ENCODE peak calls at places on chromosomes 13 and 19, in seven cellular contexts. One of them, this sample, is unnamed.

GRCh38 chr13:32496574-32497160 is 41.9 kb downstream of the N4BP2L2 start:
- DNase-seq in T-helper 2 cell: no peak
- DNase-seq in NCI-H1105 treated with DMSO at 0.1 percent for 48 hours: no peak
- DNase-seq in fibroblast of pulmonary artery: no peak
- DNase-seq in stimulated activated CD4-positive, alpha-beta T cell treated with anti-CD3 and anti-CD28 coated beads, Interleukin-1b, Interleukin-23, amount 100 ng/mL, for 4 hours: no peak
- DNase-seq in fibroblast of the conjunctiva: no peak
- DNase-seq in midbrain: no peak
- DNase-seq in this sample: no peak

GRCh38 chr19:11191273-11191755 is 6.0 kb downstream of the KANK2 start:
- DNase-seq in T-helper 2 cell: no peak
- DNase-seq in NCI-H1105 treated with DMSO at 0.1 percent for 48 hours: no peak
- DNase-seq in fibroblast of pulmonary artery: peak
- DNase-seq in stimulated activated CD4-positive, alpha-beta T cell treated with anti-CD3 and anti-CD28 coated beads, Interleukin-1b, Interleukin-23, amount 100 ng/mL, for 4 hours: no peak
- DNase-seq in fibroblast of the conjunctiva: peak
- DNase-seq in midbrain: no peak
- DNase-seq in this sample: no peak

GRCh38 chr13:113665582-113666323 is 1.3 kb upstream of the GRK1 start:
- DNase-seq in T-helper 2 cell: no peak
- DNase-seq in NCI-H1105 treated with DMSO at 0.1 percent for 48 hours: no peak
- DNase-seq in fibroblast of pulmonary artery: no peak
- DNase-seq in stimulated activated CD4-positive, alpha-beta T cell treated with anti-CD3 and anti-CD28 coated beads, Interleukin-1b, Interleukin-23, amount 100 ng/mL, for 4 hours: no peak
- DNase-seq in fibroblast of the conjunctiva: no peak
- DNase-seq in midbrain: no peak
- DNase-seq in this sample: no peak

GRCh38 chr13:90201676-90202425 is 1145.6 kb upstream of the MIR17HG start:
- DNase-seq in T-helper 2 cell: no peak
- DNase-seq in NCI-H1105 treated with DMSO at 0.1 percent for 48 hours: no peak
- DNase-seq in fibroblast of pulmonary artery: peak
- DNase-seq in stimulated activated CD4-positive, alpha-beta T cell treated with anti-CD3 and anti-CD28 coated beads, Interleukin-1b, Interleukin-23, amount 100 ng/mL, for 4 hours: no peak
- DNase-seq in fibroblast of the conjunctiva: no peak
- DNase-seq in midbrain: no peak
- DNase-seq in this sample: no peak

GRCh38 chr19:55146078-55146647 is 2.8 kb downstream of the TNNT1 start:
- DNase-seq in T-helper 2 cell: no peak
- DNase-seq in NCI-H1105 treated with DMSO at 0.1 percent for 48 hours: peak
- DNase-seq in fibroblast of pulmonary artery: peak
- DNase-seq in stimulated activated CD4-positive, alpha-beta T cell treated with anti-CD3 and anti-CD28 coated beads, Interleukin-1b, Interleukin-23, amount 100 ng/mL, for 4 hours: no peak
- DNase-seq in fibroblast of the conjunctiva: no peak
- DNase-seq in midbrain: no peak
- DNase-seq in this sample: no peak

GRCh38 chr19:34136127-34136526 is 36.2 kb upstream of the LSM14A start:
- DNase-seq in T-helper 2 cell: no peak
- DNase-seq in NCI-H1105 treated with DMSO at 0.1 percent for 48 hours: no peak
- DNase-seq in fibroblast of pulmonary artery: no peak
- DNase-seq in stimulated activated CD4-positive, alpha-beta T cell treated with anti-CD3 and anti-CD28 coated beads, Interleukin-1b, Interleukin-23, amount 100 ng/mL, for 4 hours: no peak
- DNase-seq in fibroblast of the conjunctiva: no peak
- DNase-seq in midbrain: no peak
- DNase-seq in this sample: no peak

GRCh38 chr13:36998624-36999041 is 507 bp downstream of the ALG5 start:
- DNase-seq in T-helper 2 cell: peak
- DNase-seq in NCI-H1105 treated with DMSO at 0.1 percent for 48 hours: no peak
- DNase-seq in fibroblast of pulmonary artery: no peak
- DNase-seq in stimulated activated CD4-positive, alpha-beta T cell treated with anti-CD3 and anti-CD28 coated beads, Interleukin-1b, Interleukin-23, amount 100 ng/mL, for 4 hours: peak
- DNase-seq in fibroblast of the conjunctiva: no peak
- DNase-seq in midbrain: no peak
- DNase-seq in this sample: no peak

GRCh38 chr19:45762870-45763631 is 6.0 kb downstream of the SIX5 start:
- DNase-seq in T-helper 2 cell: no peak
- DNase-seq in NCI-H1105 treated with DMSO at 0.1 percent for 48 hours: no peak
- DNase-seq in fibroblast of pulmonary artery: no peak
- DNase-seq in stimulated activated CD4-positive, alpha-beta T cell treated with anti-CD3 and anti-CD28 coated beads, Interleukin-1b, Interleukin-23, amount 100 ng/mL, for 4 hours: no peak
- DNase-seq in fibroblast of the conjunctiva: no peak
- DNase-seq in midbrain: no peak
- DNase-seq in this sample: no peak

GRCh38 chr13:46603165-46603603 is 50.2 kb downstream of the LRCH1 start:
- DNase-seq in T-helper 2 cell: no peak
- DNase-seq in NCI-H1105 treated with DMSO at 0.1 percent for 48 hours: no peak
- DNase-seq in fibroblast of pulmonary artery: peak
- DNase-seq in stimulated activated CD4-positive, alpha-beta T cell treated with anti-CD3 and anti-CD28 coated beads, Interleukin-1b, Interleukin-23, amount 100 ng/mL, for 4 hours: no peak
- DNase-seq in fibroblast of the conjunctiva: no peak
- DNase-seq in midbrain: no peak
- DNase-seq in this sample: no peak

GRCh38 chr13:65497265-65497664 is 1732.9 kb downstream of the PCDH9 start:
- DNase-seq in T-helper 2 cell: no peak
- DNase-seq in NCI-H1105 treated with DMSO at 0.1 percent for 48 hours: no peak
- DNase-seq in fibroblast of pulmonary artery: peak
- DNase-seq in stimulated activated CD4-positive, alpha-beta T cell treated with anti-CD3 and anti-CD28 coated beads, Interleukin-1b, Interleukin-23, amount 100 ng/mL, for 4 hours: no peak
- DNase-seq in fibroblast of the conjunctiva: no peak
- DNase-seq in midbrain: no peak
- DNase-seq in this sample: no peak

GRCh38 chr19:36009220-36009619 is 607 bp upstream of the SYNE4 start:
- DNase-seq in T-helper 2 cell: peak
- DNase-seq in NCI-H1105 treated with DMSO at 0.1 percent for 48 hours: peak
- DNase-seq in fibroblast of pulmonary artery: peak
- DNase-seq in stimulated activated CD4-positive, alpha-beta T cell treated with anti-CD3 and anti-CD28 coated beads, Interleukin-1b, Interleukin-23, amount 100 ng/mL, for 4 hours: no peak
- DNase-seq in fibroblast of the conjunctiva: peak
- DNase-seq in midbrain: peak
- DNase-seq in this sample: no peak

GRCh38 chr19:29745253-29745652 is 30.2 kb upstream of the C19orf12 start:
- DNase-seq in T-helper 2 cell: no peak
- DNase-seq in NCI-H1105 treated with DMSO at 0.1 percent for 48 hours: no peak
- DNase-seq in fibroblast of pulmonary artery: no peak
- DNase-seq in stimulated activated CD4-positive, alpha-beta T cell treated with anti-CD3 and anti-CD28 coated beads, Interleukin-1b, Interleukin-23, amount 100 ng/mL, for 4 hours: no peak
- DNase-seq in fibroblast of the conjunctiva: no peak
- DNase-seq in midbrain: no peak
- DNase-seq in this sample: no peak

GRCh38 chr13:37656247-37656940 is 57.8 kb upstream of the POSTN start:
- DNase-seq in T-helper 2 cell: no peak
- DNase-seq in NCI-H1105 treated with DMSO at 0.1 percent for 48 hours: no peak
- DNase-seq in fibroblast of pulmonary artery: peak
- DNase-seq in stimulated activated CD4-positive, alpha-beta T cell treated with anti-CD3 and anti-CD28 coated beads, Interleukin-1b, Interleukin-23, amount 100 ng/mL, for 4 hours: no peak
- DNase-seq in fibroblast of the conjunctiva: peak
- DNase-seq in midbrain: no peak
- DNase-seq in this sample: no peak

GRCh38 chr13:47241446-47241845 is 344.6 kb upstream of the HTR2A start:
- DNase-seq in T-helper 2 cell: no peak
- DNase-seq in NCI-H1105 treated with DMSO at 0.1 percent for 48 hours: no peak
- DNase-seq in fibroblast of pulmonary artery: no peak
- DNase-seq in stimulated activated CD4-positive, alpha-beta T cell treated with anti-CD3 and anti-CD28 coated beads, Interleukin-1b, Interleukin-23, amount 100 ng/mL, for 4 hours: no peak
- DNase-seq in fibroblast of the conjunctiva: no peak
- DNase-seq in midbrain: no peak
- DNase-seq in this sample: no peak